ENCODE peak calls at places on chromosomes 12 and 14, in six cellular contexts. One of them, this sample, is unnamed.
A peak's percentile ranks its signal among the peaks of the same experiment; 100 is the strongest.

GRCh38 chr12:81668475-81668874 is 90.7 kb downstream of the PPFIA2 start:
- DNase-seq in brain microvascular endothelial cell: peak; percentile 96
- DNase-seq in psoas muscle: no peak
- DNase-seq in AG04450: no peak
- DNase-seq in CD8-positive, alpha-beta T cell: no peak
- DNase-seq in HCT116: peak; percentile 26
- DNase-seq in this sample: no peak

GRCh38 chr14:23521785-23522640 is 29.6 kb downstream of the ZFHX2 start:
- DNase-seq in AG04450: no peak
- DNase-seq in psoas muscle: no peak
- DNase-seq in HCT116: no peak
- DNase-seq in brain microvascular endothelial cell: no peak
- DNase-seq in CD8-positive, alpha-beta T cell: no peak
- DNase-seq in this sample: no peak

GRCh38 chr12:47551426-47551851 is 154.4 kb downstream of the RPAP3 start:
- DNase-seq in AG04450: no peak
- DNase-seq in HCT116: no peak
- DNase-seq in CD8-positive, alpha-beta T cell: no peak
- DNase-seq in psoas muscle: no peak
- DNase-seq in brain microvascular endothelial cell: no peak
- DNase-seq in this sample: no peak

GRCh38 chr12:47828967-47829482 is 9.3 kb upstream of the HDAC7 start:
- DNase-seq in AG04450: no peak
- DNase-seq in brain microvascular endothelial cell: no peak
- DNase-seq in HCT116: peak; percentile 41
- DNase-seq in CD8-positive, alpha-beta T cell: no peak
- DNase-seq in psoas muscle: peak; percentile 87
- DNase-seq in this sample: peak; percentile 63

GRCh38 chr14:101898416-101898815 is 66.0 kb upstream of the DYNC1H1 start:
- DNase-seq in brain microvascular endothelial cell: no peak
- DNase-seq in HCT116: no peak
- DNase-seq in psoas muscle: no peak
- DNase-seq in AG04450: no peak
- DNase-seq in CD8-positive, alpha-beta T cell: no peak
- DNase-seq in this sample: no peak

GRCh38 chr14:24032727-24033418 is 18.9 kb upstream of the CARMIL3 start:
- DNase-seq in HCT116: no peak
- DNase-seq in psoas muscle: peak; percentile 62
- DNase-seq in brain microvascular endothelial cell: peak; percentile 57
- DNase-seq in CD8-positive, alpha-beta T cell: no peak
- DNase-seq in AG04450: no peak
- DNase-seq in this sample: no peak

GRCh38 chr12:30792648-30793499 is 38.1 kb upstream of the CAPRIN2 start:
- DNase-seq in HCT116: peak; percentile 45
- DNase-seq in AG04450: no peak
- DNase-seq in psoas muscle: no peak
- DNase-seq in brain microvascular endothelial cell: peak; percentile 56
- DNase-seq in CD8-positive, alpha-beta T cell: no peak
- DNase-seq in this sample: no peak

GRCh38 chr12:34151019-34151418 is 128.7 kb downstream of the ALG10 start:
- DNase-seq in brain microvascular endothelial cell: no peak
- DNase-seq in AG04450: no peak
- DNase-seq in psoas muscle: no peak
- DNase-seq in CD8-positive, alpha-beta T cell: no peak
- DNase-seq in HCT116: no peak
- DNase-seq in this sample: no peak

GRCh38 chr12:122994140-122994675 is 13.7 kb downstream of the ARL6IP4 start:
- DNase-seq in CD8-positive, alpha-beta T cell: no peak
- DNase-seq in psoas muscle: peak; percentile 28
- DNase-seq in brain microvascular endothelial cell: no peak
- DNase-seq in AG04450: no peak
- DNase-seq in HCT116: no peak
- DNase-seq in this sample: no peak

GRCh38 chr12:123924539-123924938 is 48.1 kb downstream of the CCDC92 start:
- DNase-seq in HCT116: no peak
- DNase-seq in brain microvascular endothelial cell: no peak
- DNase-seq in CD8-positive, alpha-beta T cell: no peak
- DNase-seq in psoas muscle: no peak
- DNase-seq in AG04450: no peak
- DNase-seq in this sample: no peak

GRCh38 chr12:52645120-52645761 is 6.8 kb downstream of the KRT2 start:
- DNase-seq in brain microvascular endothelial cell: no peak
- DNase-seq in psoas muscle: no peak
- DNase-seq in HCT116: no peak
- DNase-seq in AG04450: no peak
- DNase-seq in CD8-positive, alpha-beta T cell: peak; percentile 44
- DNase-seq in this sample: no peak

GRCh38 chr12:53045646-53046045 is 4.2 kb upstream of the TNS2 start:
- DNase-seq in CD8-positive, alpha-beta T cell: no peak
- DNase-seq in brain microvascular endothelial cell: no peak
- DNase-seq in psoas muscle: no peak
- DNase-seq in AG04450: no peak
- DNase-seq in HCT116: no peak
- DNase-seq in this sample: no peak

GRCh38 chr14:105329411-105330200 is 15.1 kb downstream of the PACS2 start:
- DNase-seq in HCT116: no peak
- DNase-seq in psoas muscle: peak; percentile 51
- DNase-seq in CD8-positive, alpha-beta T cell: no peak
- DNase-seq in brain microvascular endothelial cell: no peak
- DNase-seq in AG04450: no peak
- DNase-seq in this sample: no peak

GRCh38 chr12:124548854-124549378 is 18.5 kb downstream of the NCOR2 start:
- DNase-seq in psoas muscle: peak; percentile 81
- DNase-seq in HCT116: no peak
- DNase-seq in CD8-positive, alpha-beta T cell: no peak
- DNase-seq in brain microvascular endothelial cell: peak; percentile 16
- DNase-seq in AG04450: peak; percentile 67
- DNase-seq in this sample: no peak

GRCh38 chr12:47376937-47377336 is 297.2 kb upstream of the AMIGO2 start:
- DNase-seq in CD8-positive, alpha-beta T cell: no peak
- DNase-seq in psoas muscle: no peak
- DNase-seq in HCT116: no peak
- DNase-seq in brain microvascular endothelial cell: no peak
- DNase-seq in AG04450: no peak
- DNase-seq in this sample: no peak

DNA sequence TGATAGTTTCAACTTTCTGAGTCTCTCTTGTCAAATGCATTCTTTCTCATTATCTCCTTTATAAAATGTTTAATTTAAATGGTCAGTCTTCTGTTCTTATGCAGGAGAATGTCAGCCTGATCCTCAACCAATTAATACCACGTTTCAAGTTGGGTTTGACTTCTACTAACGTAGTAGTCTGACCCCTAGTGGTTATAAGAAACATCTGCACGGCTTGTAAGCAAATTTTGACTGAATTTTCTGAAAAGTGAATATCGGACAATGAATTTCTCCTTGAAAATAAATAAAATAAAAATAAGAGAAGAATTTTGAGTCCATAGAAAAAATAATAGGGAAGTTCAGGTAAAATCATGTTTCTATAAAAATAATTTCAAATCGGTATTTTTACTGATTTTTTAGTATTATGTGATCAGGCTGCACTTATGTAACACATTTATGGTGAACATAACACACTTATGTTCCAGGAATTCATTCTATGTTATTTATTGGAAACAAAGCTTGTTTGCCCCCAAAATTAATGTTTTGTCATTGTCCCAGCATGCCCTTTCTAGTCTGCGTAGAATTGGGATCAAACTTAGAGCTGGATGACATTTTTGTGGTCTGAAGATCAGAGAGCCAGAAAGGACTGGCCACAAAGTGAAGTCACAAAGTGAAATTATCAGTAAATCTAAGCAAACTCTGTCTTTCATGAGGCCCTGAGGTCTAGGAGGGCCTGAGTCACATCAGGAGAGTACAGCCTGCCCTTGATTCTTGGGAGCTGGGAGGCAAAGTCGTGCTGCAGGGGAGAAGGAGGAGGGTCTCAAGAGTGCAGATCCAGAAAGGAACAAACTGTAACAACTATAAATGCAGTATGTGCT is 101.2 kb upstream of the STXBP6 start:
- DNase-seq in brain microvascular endothelial cell: peak; percentile 2
- DNase-seq in AG04450: no peak
- DNase-seq in psoas muscle: no peak
- DNase-seq in CD8-positive, alpha-beta T cell: no peak
- DNase-seq in HCT116: peak; percentile 6
- DNase-seq in this sample: no peak
- TF ChIP-seq CTCF in brain microvascular endothelial cell: peak; percentile 59
- TF ChIP-seq CTCF in AG04450: peak; percentile 70
- TF ChIP-seq CTCF in psoas muscle: peak; percentile 63
- TF ChIP-seq CTCF in CD8-positive, alpha-beta T cell: peak; percentile 89
- TF ChIP-seq CTCF in HCT116: peak; percentile 66
- TF ChIP-seq CTCF in this sample: peak; percentile 65

GRCh38 chr12:69120331-69120730 is 119.0 kb upstream of the CPSF6 start:
- DNase-seq in psoas muscle: no peak
- DNase-seq in HCT116: no peak
- DNase-seq in CD8-positive, alpha-beta T cell: no peak
- DNase-seq in brain microvascular endothelial cell: no peak
- DNase-seq in AG04450: no peak
- DNase-seq in this sample: no peak

GRCh38 chr12:69123311-69123710 is 116.1 kb upstream of the CPSF6 start:
- DNase-seq in CD8-positive, alpha-beta T cell: no peak
- DNase-seq in psoas muscle: no peak
- DNase-seq in brain microvascular endothelial cell: no peak
- DNase-seq in HCT116: no peak
- DNase-seq in AG04450: no peak
- DNase-seq in this sample: no peak

GRCh38 chr12:69119770-69120169 is 119.6 kb upstream of the CPSF6 start:
- DNase-seq in brain microvascular endothelial cell: no peak
- DNase-seq in HCT116: no peak
- DNase-seq in CD8-positive, alpha-beta T cell: no peak
- DNase-seq in psoas muscle: no peak
- DNase-seq in AG04450: no peak
- DNase-seq in this sample: no peak

GRCh38 chr12:69129014-69129413 is 110.4 kb upstream of the CPSF6 start:
- DNase-seq in CD8-positive, alpha-beta T cell: no peak
- DNase-seq in psoas muscle: no peak
- DNase-seq in HCT116: no peak
- DNase-seq in brain microvascular endothelial cell: no peak
- DNase-seq in AG04450: no peak
- DNase-seq in this sample: no peak

GRCh38 chr12:69123909-69124638 is 115.3 kb upstream of the CPSF6 start:
- DNase-seq in CD8-positive, alpha-beta T cell: no peak
- DNase-seq in brain microvascular endothelial cell: no peak
- DNase-seq in psoas muscle: no peak
- DNase-seq in AG04450: no peak
- DNase-seq in HCT116: no peak
- DNase-seq in this sample: no peak
- H3K27ac ChIP-seq in CD8-positive, alpha-beta T cell: no peak overlapping the region
- H3K27ac ChIP-seq in brain microvascular endothelial cell: no peak overlapping the region
- H3K27ac ChIP-seq in psoas muscle: no peak overlapping the region
- H3K27ac ChIP-seq in AG04450: no peak overlapping the region
- H3K27ac ChIP-seq in HCT116: no peak overlapping the region
- H3K27ac ChIP-seq in this sample: no peak overlapping the region

DNA sequence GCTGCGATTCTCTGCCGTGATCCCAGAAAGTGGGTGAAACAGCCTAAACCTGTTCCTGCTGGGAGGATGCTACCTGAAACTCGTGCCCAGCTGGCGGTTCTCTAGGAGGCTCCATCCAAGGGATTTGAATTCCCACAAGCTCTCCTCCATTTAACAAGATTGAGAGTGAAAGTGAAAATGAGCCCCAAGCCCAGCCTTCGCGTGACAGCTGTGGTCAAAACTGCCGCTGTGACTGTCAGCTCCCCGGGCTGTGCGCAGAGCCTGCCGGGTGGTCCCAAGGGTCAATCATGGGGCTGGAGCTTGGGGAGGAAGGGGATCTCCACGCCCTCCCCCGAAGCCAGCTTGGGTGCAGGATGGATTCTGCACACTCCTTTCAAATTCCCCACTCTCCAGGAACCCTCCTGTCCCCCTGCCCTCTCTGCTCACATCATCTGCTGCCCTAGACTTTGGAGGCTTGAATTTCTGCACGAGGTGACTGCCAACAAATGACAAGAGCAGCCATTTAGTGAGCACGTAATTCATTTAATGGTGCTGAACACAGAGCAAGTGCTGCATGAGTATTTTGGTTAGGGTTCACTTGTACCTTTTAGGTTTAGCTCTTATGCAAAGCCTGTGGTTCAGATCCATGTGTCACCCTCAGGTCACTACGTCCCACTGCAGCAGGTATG is 5.3 kb downstream of the ASB2 start:
- DNase-seq in CD8-positive, alpha-beta T cell: peak; percentile 37
- DNase-seq in AG04450: no peak
- DNase-seq in brain microvascular endothelial cell: no peak
- DNase-seq in psoas muscle: no peak
- DNase-seq in HCT116: no peak
- DNase-seq in this sample: no peak
- TF ChIP-seq CTCF in CD8-positive, alpha-beta T cell: no peak
- TF ChIP-seq CTCF in AG04450: no peak
- TF ChIP-seq CTCF in brain microvascular endothelial cell: no peak
- TF ChIP-seq CTCF in psoas muscle: peak; percentile 2
- TF ChIP-seq CTCF in HCT116: no peak
- TF ChIP-seq CTCF in this sample: no peak

DNA sequence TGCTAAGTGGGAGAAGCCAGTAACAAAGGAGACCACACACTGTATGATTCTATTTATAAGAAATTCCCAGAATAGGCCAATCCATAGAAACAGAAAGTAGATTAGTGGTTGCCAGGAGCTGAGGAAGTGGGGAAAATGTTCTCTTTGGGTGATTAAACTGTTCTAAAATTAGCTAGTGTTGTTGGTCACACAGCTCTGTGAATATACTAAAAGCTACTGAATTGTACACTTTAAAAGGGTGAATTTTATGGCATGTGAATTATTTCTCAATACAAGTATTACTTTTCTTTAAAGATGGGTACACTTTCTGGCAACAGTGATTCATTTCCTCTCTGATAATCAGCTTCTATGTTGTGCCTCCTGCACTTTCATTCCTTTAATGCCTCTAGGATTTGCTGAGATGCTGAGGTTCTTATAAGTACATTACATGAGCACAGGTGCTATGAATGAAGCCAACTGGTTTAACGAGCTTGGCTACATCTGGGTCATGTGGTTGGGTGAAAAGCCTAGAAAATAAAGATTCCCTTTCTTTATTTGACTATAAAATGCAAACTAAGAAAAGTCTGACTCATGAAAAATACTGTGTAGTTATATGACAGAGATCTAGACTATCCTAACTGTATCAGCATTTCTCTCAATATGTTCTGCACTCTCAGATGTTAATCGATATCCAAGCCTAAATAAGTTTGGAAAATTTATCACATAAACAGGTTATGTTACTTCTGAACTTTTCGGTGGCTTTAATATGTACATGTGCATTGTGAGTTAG is 132.9 kb downstream of the DAAM1 start:
- DNase-seq in AG04450: no peak
- DNase-seq in CD8-positive, alpha-beta T cell: no peak
- DNase-seq in psoas muscle: no peak
- DNase-seq in brain microvascular endothelial cell: peak; percentile 39
- DNase-seq in HCT116: no peak
- DNase-seq in this sample: no peak
- H3K27ac ChIP-seq in AG04450: peak overlapping the region; percentile 13
- H3K27ac ChIP-seq in CD8-positive, alpha-beta T cell: no peak overlapping the region
- H3K27ac ChIP-seq in psoas muscle: peak overlapping the region; percentile 12
- H3K27ac ChIP-seq in brain microvascular endothelial cell: peak overlapping the region; percentile 73
- H3K27ac ChIP-seq in HCT116: no peak overlapping the region
- H3K27ac ChIP-seq in this sample: peak overlapping the region; percentile 62